ENCODE peak calls at places on chromosomes 16 and 17, in six cellular contexts. S is thoracic aorta, F is small intestine, L is lower lobe of right lung, R is RWPE1, G is transverse colon. M is an unnamed sample.

GRCh38 chr17:73281926-73282325 is 20.2 kb upstream of the CPSF4L start:
- DNase-seq in G (no peak), F (no peak), L (no peak), S (no peak), R (no peak), M (no peak)

GRCh38 chr17:64148017-64148631 is 18.2 kb upstream of the ERN1 start:
- DNase-seq in F (no peak), S (no peak), R (no peak), G (no peak), L (no peak), M (no peak)

GRCh38 chr17:29682987-29683386 is 60.3 kb upstream of the CORO6 start:
- DNase-seq in F (peak; percentile 14), S (no peak), G (no peak), R (no peak), L (no peak), M (no peak)

GRCh38 chr16:68644303-68644702 is 807 bp upstream of the CDH3 start:
- DNase-seq in G (no peak), S (no peak), L (no peak), F (no peak), R (no peak), M (no peak)

GRCh38 chr17:57861000-57861736 is 11.3 kb upstream of the MRPS23 start:
- DNase-seq in G (peak; percentile 76), R (no peak), L (peak; percentile 82), S (peak; percentile 36), F (peak; percentile 89), M (peak; percentile 88)

GRCh38 chr16:19700319-19700781 is 17.7 kb downstream of the KNOP1 start:
- DNase-seq in R (peak; percentile 38), L (no peak), G (peak; percentile 57), F (peak; percentile 65), S (no peak), M (no peak)

GRCh38 chr16:1218930-1219611 is 6.0 kb downstream of the TPSG1 start:
- DNase-seq in S (no peak), G (no peak), R (no peak), F (no peak), L (no peak), M (no peak)

GRCh38 chr17:33688771-33689170 is 395.7 kb upstream of the ASIC2 start:
- DNase-seq in F (no peak), R (no peak), S (no peak), L (no peak), G (no peak), M (no peak)

GRCh38 chr17:39543176-39543575 is 64.5 kb downstream of the NEUROD2 start:
- DNase-seq in F (no peak), L (no peak), G (no peak), R (no peak), S (no peak), M (no peak)

GRCh38 chr17:80819422-80820164 is 172.0 kb upstream of the CHMP6 start:
- DNase-seq in S (no peak), L (no peak), R (no peak), F (no peak), G (peak; percentile 5), M (peak; percentile 57)

GRCh38 chr16:86631441-86631840 is 53.1 kb downstream of the FOXL1 start:
- DNase-seq in G (no peak), F (peak; percentile 6), S (no peak), R (peak; percentile 51), L (no peak), M (no peak)
- H3K27ac ChIP-seq in G (no peak overlapping the region), F (no peak overlapping the region), S (no peak overlapping the region), R (no peak overlapping the region), L (no peak overlapping the region), M (no peak overlapping the region)

DNA sequence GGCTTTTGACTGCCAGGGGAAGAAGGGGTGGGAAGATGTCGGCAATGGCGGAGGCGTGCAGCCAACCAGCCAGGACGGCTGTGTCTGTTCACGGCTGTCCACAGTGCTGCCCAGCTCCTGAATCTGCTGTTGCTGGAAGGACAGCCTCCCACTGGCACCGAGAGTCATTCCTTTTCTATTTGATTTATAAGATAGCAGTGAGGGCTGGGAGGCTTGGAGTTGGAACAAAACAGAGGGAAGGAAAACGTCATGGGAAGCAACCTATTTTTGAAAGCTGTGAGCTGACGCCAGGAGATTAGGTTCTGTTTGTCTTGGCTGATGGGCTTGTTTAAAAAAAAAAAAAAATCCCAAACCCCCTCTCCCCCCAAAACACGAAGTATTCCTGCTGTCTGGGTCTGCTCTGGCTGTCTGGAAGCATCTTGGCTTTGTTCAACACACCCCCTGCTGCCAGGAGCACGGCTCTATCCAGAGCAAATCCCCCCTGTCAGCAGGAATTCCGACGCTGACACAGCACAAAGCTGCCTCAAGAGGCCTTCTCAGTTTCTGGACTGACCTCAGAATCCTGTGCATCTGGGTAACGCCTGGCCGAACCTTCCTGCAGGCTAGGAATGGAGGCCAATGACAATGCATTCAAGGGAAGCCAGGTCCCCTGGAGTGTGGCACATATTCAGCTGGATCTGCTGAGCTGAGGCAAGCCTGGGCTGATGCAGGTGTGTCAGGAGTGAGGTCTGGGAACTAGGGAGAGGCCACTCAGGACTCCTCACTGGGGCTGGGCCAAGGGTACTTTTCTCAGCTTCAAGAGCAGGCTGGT is 41.0 kb upstream of the SREBF1 start:
- DNase-seq in R (no peak), F (no peak), S (peak; percentile 71), G (peak; percentile 55), L (peak; percentile 77), M (peak; percentile 81)
- H3K27ac ChIP-seq in R (peak overlapping the region; percentile 75), F (no peak overlapping the region), S (peak overlapping the region; percentile 92), G (peak overlapping the region; percentile 81), L (peak overlapping the region; percentile 80), M (peak overlapping the region; percentile 82)

DNA sequence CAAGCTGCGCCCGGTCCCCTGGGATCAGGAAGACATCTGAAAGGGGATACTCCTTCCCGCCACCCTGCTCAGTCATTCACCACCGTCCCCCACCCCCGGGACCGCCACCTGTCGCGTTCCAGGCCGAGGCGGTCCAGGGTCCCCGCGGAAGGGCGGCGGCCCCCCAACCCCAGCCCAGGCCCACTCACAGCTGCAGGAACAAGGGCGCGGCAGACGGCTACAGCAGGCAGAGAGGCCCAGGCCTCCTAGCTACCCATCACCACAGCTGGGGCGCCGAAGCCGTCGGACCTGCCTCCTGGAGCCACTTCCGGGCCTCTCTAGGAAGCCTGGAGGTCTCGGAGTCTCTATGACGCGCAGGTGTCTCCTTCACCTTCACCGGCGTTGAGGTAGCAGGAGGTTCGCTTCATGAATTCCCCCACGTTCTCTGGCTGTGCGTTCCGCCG is at the start of gene SDR42E1:
- DNase-seq in R (peak; percentile 79), S (no peak), G (peak; percentile 85), L (peak; percentile 81), F (peak; percentile 88), M (no peak)
- H3K27ac ChIP-seq in R (peak within 1 kb of the TSS; percentile 48), S (no peak within 1 kb of the TSS), G (peak within 1 kb of the TSS; percentile 58), L (peak within 1 kb of the TSS; percentile 32), F (peak within 1 kb of the TSS; percentile 72), M (no peak within 1 kb of the TSS)

DNA sequence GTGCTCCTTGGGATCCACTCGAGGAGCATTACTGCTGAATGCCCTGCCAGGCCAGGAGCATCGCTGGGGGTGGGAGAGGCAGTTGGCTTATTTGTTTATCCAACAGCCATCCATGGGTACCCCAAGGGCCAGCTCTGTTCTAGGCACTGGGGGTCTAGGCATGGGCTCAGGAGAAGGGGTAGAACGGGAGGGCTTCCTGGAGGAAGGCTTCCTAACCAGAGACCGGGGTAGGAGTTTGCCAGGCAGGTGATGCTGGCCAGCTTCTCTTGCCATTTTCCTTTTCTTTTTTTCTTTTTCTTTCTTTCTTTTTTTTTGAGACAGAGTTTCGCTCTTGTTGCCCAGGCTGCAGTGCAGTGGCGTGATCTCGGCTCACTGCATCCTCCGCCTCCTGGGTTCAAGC is 241.0 kb downstream of the SEC14L1 start:
- DNase-seq in L (no peak), F (no peak), S (no peak), G (no peak), R (no peak), M (no peak)
- H3K27ac ChIP-seq in L (no peak overlapping the region), F (no peak overlapping the region), S (no peak overlapping the region), G (peak overlapping the region; percentile 94), R (peak overlapping the region; percentile 73), M (peak overlapping the region; percentile 97)

DNA sequence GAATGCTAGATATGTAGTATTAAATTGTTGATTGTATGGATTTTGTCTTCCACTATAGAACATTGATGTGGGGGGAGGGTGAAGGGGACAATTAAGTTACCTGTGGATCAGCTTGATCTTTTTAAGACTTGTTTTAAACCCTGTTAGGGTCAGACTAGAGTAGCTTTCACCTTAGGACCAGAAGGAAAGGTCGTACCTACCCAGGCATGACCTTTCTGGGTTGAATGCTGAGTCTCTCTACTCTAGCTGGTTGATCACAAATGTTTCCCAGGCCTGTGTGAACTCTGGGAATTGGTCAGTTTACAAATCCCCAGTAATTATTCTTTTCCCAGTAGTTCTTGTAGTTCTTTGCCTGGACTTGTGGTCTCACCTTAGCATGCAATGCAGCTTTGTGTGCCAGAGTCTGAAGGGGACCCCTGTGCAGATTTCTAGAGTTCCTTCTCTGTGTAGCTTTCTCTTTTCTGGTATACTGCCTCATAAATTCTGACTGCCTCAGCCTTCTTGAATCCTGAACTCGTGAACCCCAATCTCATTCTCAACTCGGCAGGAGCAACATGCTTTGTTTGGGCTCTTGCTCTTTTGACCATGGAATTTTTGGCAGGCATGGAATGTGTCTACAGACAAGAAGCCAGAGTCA is 54.0 kb downstream of the VMP1 start:
- DNase-seq in R (no peak), F (no peak), L (no peak), G (no peak), S (no peak), M (no peak)
- H3K27ac ChIP-seq in R (no peak overlapping the region), F (no peak overlapping the region), L (peak overlapping the region; percentile 13), G (peak overlapping the region; percentile 41), S (peak overlapping the region; percentile 57), M (peak overlapping the region; percentile 53)

GRCh38 chr17:68200689-68201424 is 47.0 kb upstream of the AMZ2 start:
- DNase-seq in G (peak; percentile 80), F (peak; percentile 62), R (peak; percentile 44), S (no peak), L (peak; percentile 86), M (peak; percentile 82)

GRCh38 chr17:68197997-68198930 is 49.6 kb upstream of the AMZ2 start:
- DNase-seq in R (peak; percentile 49), S (no peak), L (no peak), F (no peak), G (no peak), M (no peak)

GRCh38 chr17:68198931-68199836 is 48.7 kb upstream of the AMZ2 start:
- DNase-seq in G (no peak), S (no peak), R (no peak), L (no peak), F (no peak), M (no peak)

GRCh38 chr17:68199837-68200688 is 47.8 kb upstream of the AMZ2 start:
- DNase-seq in F (no peak), S (no peak), R (no peak), L (no peak), G (no peak), M (no peak)

DNA sequence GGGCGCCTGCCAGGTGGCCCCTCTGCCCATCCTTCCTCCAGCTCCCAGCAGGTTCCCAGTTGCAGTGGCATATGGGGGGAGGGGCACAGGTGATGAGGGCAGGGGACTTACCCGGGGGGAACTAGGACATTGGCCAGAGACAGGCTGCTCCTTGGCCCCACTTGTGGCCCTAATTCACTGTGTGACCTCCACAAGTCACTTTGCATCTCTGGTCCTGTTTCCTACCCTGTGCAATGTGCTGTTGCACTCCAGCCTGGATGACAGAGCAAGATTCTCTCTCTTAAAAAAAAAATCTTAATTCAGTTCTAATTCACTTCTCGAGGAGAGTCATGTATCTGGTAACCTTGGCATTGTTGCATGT is 46.4 kb upstream of the AMZ2 start:
- DNase-seq in S (no peak), L (no peak), F (no peak), G (no peak), R (no peak), M (no peak)
- H3K27ac ChIP-seq in S (no peak overlapping the region), L (no peak overlapping the region), F (no peak overlapping the region), G (no peak overlapping the region), R (no peak overlapping the region), M (no peak overlapping the region)

M was measured in tibial artery.